ENCODE peak calls at places on chromosomes 11 and 22, in seven cellular contexts. One of them, this sample, is unnamed.
A peak's percentile ranks its signal among the peaks of the same experiment; 100 is the strongest.

GRCh38 chr11:59822989-59823566 is 12.5 kb upstream of the MRPL16 start:
- DNase-seq in pancreas: no peak
- DNase-seq in kidney: no peak
- DNase-seq in mammary epithelial cell: peak; percentile 65
- DNase-seq in neural progenitor cell: peak; percentile 66
- DNase-seq in CD4-positive, CD25-positive, alpha-beta regulatory T cell: no peak
- DNase-seq in uterus: no peak
- DNase-seq in this sample: no peak

GRCh38 chr11:59224419-59224928 is 11.7 kb upstream of the MPEG1 start:
- DNase-seq in kidney: no peak
- DNase-seq in pancreas: no peak
- DNase-seq in neural progenitor cell: no peak
- DNase-seq in CD4-positive, CD25-positive, alpha-beta regulatory T cell: no peak
- DNase-seq in uterus: peak; percentile 34
- DNase-seq in mammary epithelial cell: no peak
- DNase-seq in this sample: no peak

GRCh38 chr11:95908826-95909225 is 15.1 kb downstream of the MTMR2 start:
- DNase-seq in mammary epithelial cell: peak; percentile 26
- DNase-seq in CD4-positive, CD25-positive, alpha-beta regulatory T cell: no peak
- DNase-seq in pancreas: no peak
- DNase-seq in neural progenitor cell: no peak
- DNase-seq in kidney: no peak
- DNase-seq in uterus: no peak
- DNase-seq in this sample: no peak

GRCh38 chr11:66414120-66414934 is 6.5 kb upstream of the NPAS4 start:
- DNase-seq in pancreas: no peak
- DNase-seq in mammary epithelial cell: no peak
- DNase-seq in kidney: no peak
- DNase-seq in CD4-positive, CD25-positive, alpha-beta regulatory T cell: no peak
- DNase-seq in neural progenitor cell: peak; percentile 29
- DNase-seq in uterus: no peak
- DNase-seq in this sample: no peak

GRCh38 chr11:66203847-66204246 is 64.6 kb upstream of the RAB1B start:
- DNase-seq in uterus: no peak
- DNase-seq in CD4-positive, CD25-positive, alpha-beta regulatory T cell: no peak
- DNase-seq in pancreas: no peak
- DNase-seq in mammary epithelial cell: no peak
- DNase-seq in kidney: no peak
- DNase-seq in neural progenitor cell: no peak
- DNase-seq in this sample: no peak

GRCh38 chr22:38655532-38656255 is 498 bp downstream of the FAM227A start:
- DNase-seq in kidney: no peak
- DNase-seq in neural progenitor cell: no peak
- DNase-seq in pancreas: no peak
- DNase-seq in uterus: peak; percentile 32
- DNase-seq in mammary epithelial cell: no peak
- DNase-seq in CD4-positive, CD25-positive, alpha-beta regulatory T cell: no peak
- DNase-seq in this sample: no peak

GRCh38 chr22:37561209-37562048 is 1.1 kb downstream of the CDC42EP1 start:
- DNase-seq in pancreas: peak; percentile 99
- DNase-seq in mammary epithelial cell: peak; percentile 89
- DNase-seq in uterus: peak; percentile 96
- DNase-seq in CD4-positive, CD25-positive, alpha-beta regulatory T cell: peak; percentile 55
- DNase-seq in neural progenitor cell: peak; percentile 87
- DNase-seq in kidney: peak; percentile 96
- DNase-seq in this sample: no peak

GRCh38 chr11:100875521-100875869 is 188.4 kb downstream of the ARHGAP42 start:
- DNase-seq in uterus: no peak
- DNase-seq in CD4-positive, CD25-positive, alpha-beta regulatory T cell: no peak
- DNase-seq in neural progenitor cell: no peak
- DNase-seq in kidney: peak; percentile 51
- DNase-seq in mammary epithelial cell: no peak
- DNase-seq in pancreas: no peak
- DNase-seq in this sample: no peak

GRCh38 chr11:29075726-29076125 is 941.1 kb downstream of the KCNA4 start:
- DNase-seq in uterus: no peak
- DNase-seq in neural progenitor cell: no peak
- DNase-seq in CD4-positive, CD25-positive, alpha-beta regulatory T cell: no peak
- DNase-seq in kidney: peak; percentile 27
- DNase-seq in mammary epithelial cell: no peak
- DNase-seq in pancreas: peak; percentile 34
- DNase-seq in this sample: no peak

GRCh38 chr11:94020777-94021615 is at the start of gene HEPHL1:
- DNase-seq in neural progenitor cell: no peak
- DNase-seq in pancreas: no peak
- DNase-seq in kidney: no peak
- DNase-seq in CD4-positive, CD25-positive, alpha-beta regulatory T cell: no peak
- DNase-seq in mammary epithelial cell: peak; percentile 97
- DNase-seq in uterus: no peak
- DNase-seq in this sample: peak; percentile 86

GRCh38 chr22:17106161-17106784 is 14.9 kb downstream of the TMEM121B start:
- DNase-seq in neural progenitor cell: peak; percentile 26
- DNase-seq in CD4-positive, CD25-positive, alpha-beta regulatory T cell: no peak
- DNase-seq in kidney: no peak
- DNase-seq in pancreas: no peak
- DNase-seq in mammary epithelial cell: no peak
- DNase-seq in uterus: no peak
- DNase-seq in this sample: no peak

GRCh38 chr11:79461144-79461543 is 20.3 kb upstream of the TENM4 start:
- DNase-seq in pancreas: no peak
- DNase-seq in CD4-positive, CD25-positive, alpha-beta regulatory T cell: no peak
- DNase-seq in uterus: no peak
- DNase-seq in kidney: no peak
- DNase-seq in mammary epithelial cell: peak; percentile 54
- DNase-seq in neural progenitor cell: peak; percentile 64
- DNase-seq in this sample: no peak

GRCh38 chr11:19978668-19979518 is 181.4 kb downstream of the DBX1 start:
- DNase-seq in CD4-positive, CD25-positive, alpha-beta regulatory T cell: no peak
- DNase-seq in pancreas: no peak
- DNase-seq in uterus: peak; percentile 66
- DNase-seq in mammary epithelial cell: peak; percentile 85
- DNase-seq in kidney: no peak
- DNase-seq in neural progenitor cell: no peak
- DNase-seq in this sample: peak; percentile 90

GRCh38 chr11:62574363-62575057 is 819 bp upstream of the EEF1G start:
- DNase-seq in pancreas: peak; percentile 77
- DNase-seq in CD4-positive, CD25-positive, alpha-beta regulatory T cell: no peak
- DNase-seq in neural progenitor cell: peak; percentile 31
- DNase-seq in mammary epithelial cell: no peak
- DNase-seq in kidney: peak; percentile 84
- DNase-seq in uterus: peak; percentile 64
- DNase-seq in this sample: no peak

DNA sequence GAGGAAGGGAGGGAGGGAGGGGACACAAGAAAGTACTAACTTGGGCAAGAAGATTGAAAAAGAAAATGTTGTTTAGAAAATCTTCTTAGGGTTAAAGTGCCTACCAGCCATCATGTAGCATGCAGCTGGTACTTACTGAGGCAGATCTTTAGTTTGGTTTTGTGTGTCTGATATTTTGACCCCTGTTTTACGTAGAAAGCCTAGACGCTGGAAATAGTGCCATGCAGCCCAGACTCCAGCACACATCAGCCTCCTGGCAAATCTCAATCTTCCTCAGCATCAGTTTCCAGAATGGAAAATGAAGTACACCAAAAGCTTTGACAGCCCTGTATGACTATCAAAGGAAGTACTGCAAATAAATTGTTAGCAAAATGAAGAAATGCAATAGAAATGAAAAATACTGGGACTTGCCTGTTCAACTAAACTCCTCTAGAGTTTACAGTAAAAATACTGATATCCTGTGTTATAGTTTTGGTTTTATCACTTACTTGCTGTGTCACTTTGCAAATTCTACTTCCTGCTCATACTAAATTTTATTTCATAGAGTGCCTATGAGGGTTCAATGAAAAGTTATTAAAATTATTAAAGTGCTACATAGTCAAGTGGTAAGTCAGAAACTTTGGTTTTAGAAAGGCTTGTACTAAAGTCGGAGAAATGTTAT is 7.4 kb downstream of the USP28 start:
- DNase-seq in CD4-positive, CD25-positive, alpha-beta regulatory T cell: no peak
- DNase-seq in pancreas: no peak
- DNase-seq in kidney: no peak
- DNase-seq in neural progenitor cell: no peak
- DNase-seq in uterus: no peak
- DNase-seq in mammary epithelial cell: no peak
- DNase-seq in this sample: no peak
- H3K27ac ChIP-seq in CD4-positive, CD25-positive, alpha-beta regulatory T cell: no peak overlapping the region
- H3K27ac ChIP-seq in pancreas: no peak overlapping the region
- H3K27ac ChIP-seq in kidney: no peak overlapping the region
- H3K27ac ChIP-seq in neural progenitor cell: no peak overlapping the region
- H3K27ac ChIP-seq in uterus: no peak overlapping the region
- H3K27ac ChIP-seq in mammary epithelial cell: no peak overlapping the region
- H3K27ac ChIP-seq in this sample: no peak overlapping the region

GRCh38 chr22:21761994-21762680 is 26.5 kb upstream of the YPEL1 start:
- DNase-seq in kidney: no peak
- DNase-seq in mammary epithelial cell: no peak
- DNase-seq in CD4-positive, CD25-positive, alpha-beta regulatory T cell: no peak
- DNase-seq in uterus: no peak
- DNase-seq in neural progenitor cell: no peak
- DNase-seq in pancreas: no peak
- DNase-seq in this sample: no peak
- H3K27ac ChIP-seq in kidney: no peak overlapping the region
- H3K27ac ChIP-seq in mammary epithelial cell: no peak overlapping the region
- H3K27ac ChIP-seq in CD4-positive, CD25-positive, alpha-beta regulatory T cell: no peak overlapping the region
- H3K27ac ChIP-seq in uterus: no peak overlapping the region
- H3K27ac ChIP-seq in neural progenitor cell: no peak overlapping the region
- H3K27ac ChIP-seq in pancreas: no peak overlapping the region
- H3K27ac ChIP-seq in this sample: no peak overlapping the region

DNA sequence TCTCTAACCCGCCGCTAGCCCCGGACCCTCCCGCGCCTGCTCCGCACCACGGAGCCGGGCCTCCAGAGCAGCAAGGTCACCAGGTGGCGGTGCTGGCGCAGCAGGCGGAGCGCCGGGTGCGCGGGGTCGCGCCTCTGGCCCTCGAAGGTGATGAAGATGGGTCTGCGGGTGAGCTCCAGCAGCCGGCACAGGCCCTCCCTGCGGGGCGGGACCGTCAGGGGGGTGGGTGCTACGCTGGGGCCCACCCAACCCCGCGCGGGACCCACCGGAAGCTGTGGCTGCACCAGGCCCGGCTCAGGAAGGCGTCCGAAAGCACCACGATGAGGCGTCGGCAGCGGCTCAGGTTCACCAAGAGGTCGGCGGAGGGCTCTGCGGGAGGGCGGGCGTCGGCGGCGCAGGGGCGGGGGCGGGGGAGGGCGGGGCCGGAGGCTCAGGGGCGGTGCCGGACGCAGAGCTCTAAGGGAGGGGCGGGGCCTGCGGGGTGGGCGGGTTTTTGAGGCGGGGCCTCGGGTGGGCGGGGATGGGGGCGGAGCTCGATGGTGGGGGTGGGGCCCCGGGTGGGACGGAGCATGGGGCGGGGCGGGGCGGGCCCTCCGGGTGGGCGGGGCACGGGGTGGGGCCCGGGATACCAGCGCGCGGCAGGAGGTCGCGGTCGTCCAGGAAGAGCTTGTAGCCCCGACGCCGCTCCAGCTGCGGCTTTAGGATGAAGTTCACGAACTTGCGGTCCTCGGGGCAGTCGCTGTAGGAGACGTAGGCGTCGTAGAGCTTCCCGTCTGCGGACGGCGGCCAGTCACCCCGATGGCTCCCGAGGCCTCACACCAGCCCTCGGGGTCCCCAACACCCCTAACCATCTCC is 7.8 kb downstream of the SIGIRR start:
- DNase-seq in mammary epithelial cell: peak; percentile 81
- DNase-seq in pancreas: peak; percentile 80
- DNase-seq in kidney: peak; percentile 96
- DNase-seq in uterus: peak; percentile 76
- DNase-seq in CD4-positive, CD25-positive, alpha-beta regulatory T cell: peak; percentile 94
- DNase-seq in neural progenitor cell: peak; percentile 90
- DNase-seq in this sample: no peak
- H3K27ac ChIP-seq in mammary epithelial cell: no peak overlapping the region
- H3K27ac ChIP-seq in pancreas: peak overlapping the region; percentile 70
- H3K27ac ChIP-seq in kidney: peak overlapping the region; percentile 55
- H3K27ac ChIP-seq in uterus: peak overlapping the region; percentile 52
- H3K27ac ChIP-seq in CD4-positive, CD25-positive, alpha-beta regulatory T cell: peak overlapping the region; percentile 80
- H3K27ac ChIP-seq in neural progenitor cell: no peak overlapping the region
- H3K27ac ChIP-seq in this sample: peak overlapping the region; percentile 35

GRCh38 chr22:50251472-50252054 is 498 bp upstream of the HDAC10 start:
- DNase-seq in mammary epithelial cell: no peak
- DNase-seq in uterus: no peak
- DNase-seq in pancreas: no peak
- DNase-seq in neural progenitor cell: no peak
- DNase-seq in kidney: no peak
- DNase-seq in CD4-positive, CD25-positive, alpha-beta regulatory T cell: peak; percentile 36
- DNase-seq in this sample: no peak
- H3K27ac ChIP-seq in mammary epithelial cell: no peak overlapping the region
- H3K27ac ChIP-seq in uterus: peak overlapping the region; percentile 77
- H3K27ac ChIP-seq in pancreas: peak overlapping the region; percentile 53
- H3K27ac ChIP-seq in neural progenitor cell: no peak overlapping the region
- H3K27ac ChIP-seq in kidney: no peak overlapping the region
- H3K27ac ChIP-seq in CD4-positive, CD25-positive, alpha-beta regulatory T cell: peak overlapping the region; percentile 67
- H3K27ac ChIP-seq in this sample: peak overlapping the region; percentile 32

DNA sequence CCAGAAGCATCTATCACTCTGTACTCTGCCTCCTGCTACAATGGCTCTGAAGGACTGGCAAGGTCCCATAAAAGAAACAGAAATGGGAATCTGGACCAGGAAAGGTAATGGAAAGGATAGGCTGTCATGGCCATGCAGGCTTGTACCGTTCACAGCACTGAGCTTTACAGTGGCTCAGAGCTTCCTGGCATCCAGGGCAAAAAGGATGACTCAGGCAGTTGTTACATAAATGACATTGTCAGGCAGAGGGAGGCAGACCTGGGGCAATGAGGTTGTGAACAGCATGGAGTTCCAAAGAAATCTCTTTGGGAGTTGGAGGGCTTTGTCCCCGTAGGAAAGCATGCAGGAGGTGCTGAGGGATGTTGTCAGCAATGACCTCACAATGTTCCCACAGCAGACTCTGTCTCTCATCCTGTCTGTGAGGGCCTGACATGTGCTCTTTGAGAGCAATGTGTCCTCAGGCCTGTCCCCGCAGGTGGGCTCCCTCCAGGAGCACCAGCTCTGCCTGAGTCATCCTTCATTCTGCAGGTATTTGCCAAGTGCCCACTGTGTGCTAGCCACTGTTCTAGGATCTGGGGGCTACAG is 25.9 kb upstream of the PDE2A start:
- DNase-seq in kidney: no peak
- DNase-seq in uterus: no peak
- DNase-seq in mammary epithelial cell: no peak
- DNase-seq in pancreas: no peak
- DNase-seq in neural progenitor cell: no peak
- DNase-seq in CD4-positive, CD25-positive, alpha-beta regulatory T cell: no peak
- DNase-seq in this sample: no peak
- H3K27ac ChIP-seq in kidney: no peak overlapping the region
- H3K27ac ChIP-seq in uterus: no peak overlapping the region
- H3K27ac ChIP-seq in mammary epithelial cell: no peak overlapping the region
- H3K27ac ChIP-seq in pancreas: no peak overlapping the region
- H3K27ac ChIP-seq in neural progenitor cell: no peak overlapping the region
- H3K27ac ChIP-seq in CD4-positive, CD25-positive, alpha-beta regulatory T cell: no peak overlapping the region
- H3K27ac ChIP-seq in this sample: no peak overlapping the region

GRCh38 chr11:35886759-35887158 is 57.1 kb upstream of the LDLRAD3 start:
- DNase-seq in pancreas: no peak
- DNase-seq in CD4-positive, CD25-positive, alpha-beta regulatory T cell: no peak
- DNase-seq in kidney: no peak
- DNase-seq in neural progenitor cell: no peak
- DNase-seq in mammary epithelial cell: no peak
- DNase-seq in uterus: no peak
- DNase-seq in this sample: no peak
- H3K27ac ChIP-seq in pancreas: no peak overlapping the region
- H3K27ac ChIP-seq in CD4-positive, CD25-positive, alpha-beta regulatory T cell: no peak overlapping the region
- H3K27ac ChIP-seq in kidney: no peak overlapping the region
- H3K27ac ChIP-seq in neural progenitor cell: no peak overlapping the region
- H3K27ac ChIP-seq in mammary epithelial cell: no peak overlapping the region
- H3K27ac ChIP-seq in uterus: no peak overlapping the region
- H3K27ac ChIP-seq in this sample: no peak overlapping the region

GRCh38 chr22:46055176-46055850 is 78.4 kb upstream of the WNT7B start:
- DNase-seq in kidney: peak; percentile 90
- DNase-seq in neural progenitor cell: no peak
- DNase-seq in uterus: peak; percentile 71
- DNase-seq in mammary epithelial cell: peak; percentile 57
- DNase-seq in pancreas: peak; percentile 66
- DNase-seq in CD4-positive, CD25-positive, alpha-beta regulatory T cell: no peak
- DNase-seq in this sample: no peak
- H3K27ac ChIP-seq in kidney: peak overlapping the region; percentile 95
- H3K27ac ChIP-seq in neural progenitor cell: no peak overlapping the region
- H3K27ac ChIP-seq in uterus: peak overlapping the region; percentile 100
- H3K27ac ChIP-seq in mammary epithelial cell: peak overlapping the region; percentile 87
- H3K27ac ChIP-seq in pancreas: peak overlapping the region; percentile 99
- H3K27ac ChIP-seq in CD4-positive, CD25-positive, alpha-beta regulatory T cell: peak overlapping the region; percentile 87
- H3K27ac ChIP-seq in this sample: peak overlapping the region; percentile 94

This sample was measured in epithelial cell of prostate.